ENCODE peak calls at places on chromosomes 7 and 10, in four cellular contexts. V is kidney, I is neuronal stem cell, N is neural progenitor cell. G is an unnamed sample.

GRCh38 chr7:131076711-131077170 is 250.9 kb upstream of the MKLN1 start:
- DNase-seq in I (no peak), V (no peak), N (no peak), G (no peak)

GRCh38 chr10:98587156-98587555 is 140.4 kb upstream of the HPS1 start:
- DNase-seq in I (no peak), V (no peak), N (no peak), G (no peak)

GRCh38 chr10:85548038-85548437 is 818.6 kb downstream of the GRID1 start:
- DNase-seq in I (peak), V (no peak), N (peak), G (no peak)

GRCh38 chr10:60441515-60441914 is 51.8 kb upstream of the ANK3 start:
- DNase-seq in I (no peak), N (no peak), V (no peak), G (peak)

GRCh38 chr10:131811239-131812011 is 89.4 kb upstream of the PPP2R2D start:
- DNase-seq in V (no peak), I (no peak), N (no peak), G (no peak)

GRCh38 chr10:70508912-70509366 is 30.4 kb downstream of the PALD1 start:
- DNase-seq in I (no peak), V (no peak), N (peak), G (no peak)

GRCh38 chr10:7245505-7245904 is 165.3 kb downstream of the SFMBT2 start:
- DNase-seq in V (no peak), I (no peak), N (no peak), G (no peak)

GRCh38 chr10:123996302-123996701 is 97.1 kb downstream of the CHST15 start:
- DNase-seq in V (no peak), I (no peak), N (no peak), G (no peak)

GRCh38 chr10:104456817-104457657 is 103.4 kb downstream of the CFAP58 start:
- DNase-seq in V (no peak), I (no peak), N (no peak), G (no peak)

GRCh38 chr7:82362129-82362528 is 81.4 kb downstream of the CACNA2D1 start:
- DNase-seq in V (no peak), N (no peak), I (no peak), G (no peak)

GRCh38 chr7:1715331-1715625 is 45.2 kb downstream of the ELFN1 start:
- DNase-seq in I (no peak), V (peak), N (no peak), G (no peak)

GRCh38 chr10:5545778-5546710 is 21.3 kb downstream of the CALML3 start:
- DNase-seq in I (no peak), V (peak), N (no peak), G (no peak)

GRCh38 chr7:122315507-122316466 is 11.2 kb upstream of the FEZF1 start:
- DNase-seq in N (peak), V (no peak), I (no peak), G (no peak)

GRCh38 chr7:158078161-158078910 is 509.3 kb downstream of the PTPRN2 start:
- DNase-seq in I (no peak), N (no peak), V (no peak), G (no peak)

GRCh38 chr7:44655341-44655740 is 48.9 kb downstream of the OGDH start:
- DNase-seq in V (no peak), I (no peak), N (no peak), G (no peak)

GRCh38 chr7:88689821-88690220 is 69.7 kb upstream of the ZNF804B start:
- DNase-seq in I (no peak), V (no peak), N (no peak), G (no peak)

GRCh38 chr7:100621554-100621953 is 9.2 kb downstream of the MOSPD3 start:
- DNase-seq in N (no peak), I (no peak), V (no peak), G (no peak)

DNA sequence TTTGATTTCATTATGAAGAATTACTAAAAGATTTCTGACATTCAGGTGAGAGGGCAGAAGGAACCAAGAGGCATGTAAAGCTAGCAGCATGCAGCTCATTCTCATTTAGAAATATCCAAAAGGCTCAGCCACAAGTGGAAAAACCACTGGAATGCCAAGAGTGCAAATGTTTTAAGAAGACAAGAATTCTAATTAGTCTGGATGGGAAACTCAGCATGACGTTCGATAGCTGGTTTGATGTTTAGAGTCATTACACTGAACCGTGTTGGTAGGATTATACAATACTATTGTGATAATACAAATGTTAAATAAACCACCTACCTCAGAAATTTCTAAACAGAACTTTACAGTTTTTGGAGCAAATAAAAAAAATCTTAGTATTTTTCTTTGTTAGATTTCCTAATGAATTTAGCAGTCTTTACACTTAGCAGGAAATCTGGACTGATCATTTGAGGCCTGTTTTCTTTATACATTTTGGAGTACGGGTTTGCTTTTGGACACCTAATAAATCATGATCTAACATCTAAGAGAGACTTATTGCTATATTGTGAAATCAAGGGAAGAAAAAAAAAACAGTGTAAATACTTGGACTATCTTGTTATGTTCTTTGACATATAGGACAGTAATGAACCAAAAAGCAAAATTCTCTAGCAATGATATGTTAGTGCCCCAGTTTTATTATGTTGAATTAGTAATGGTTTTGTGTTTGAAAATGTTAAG is 353.9 kb upstream of the SEMA3A start:
- DNase-seq in V (no peak), N (peak), I (peak), G (peak)
- H3K9ac ChIP-seq in V (no peak), N (no peak), I (no peak), G (no peak)

DNA sequence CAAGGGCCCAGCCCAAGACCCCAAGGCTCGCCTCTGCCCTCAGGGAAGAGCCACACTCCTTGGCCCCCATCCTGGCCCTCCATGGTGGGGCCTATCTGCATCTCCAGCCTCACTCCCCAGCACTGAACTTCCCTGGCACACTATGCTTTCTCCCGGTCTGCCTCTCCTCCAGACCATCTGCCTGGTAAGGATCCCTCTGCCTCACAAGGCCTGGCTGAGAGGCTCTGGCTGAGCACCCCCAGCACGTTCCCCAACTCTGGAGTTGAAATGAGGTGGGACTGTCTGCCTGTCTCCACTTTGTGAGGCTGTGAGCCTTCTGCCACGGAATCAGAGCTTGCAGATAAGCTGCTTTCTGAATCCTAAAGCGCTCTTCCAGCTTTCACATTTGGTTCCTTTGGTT is 220.7 kb downstream of the TNS3 start:
- DNase-seq in I (no peak), V (no peak), N (no peak), G (no peak)
- H3K9ac ChIP-seq in I (no peak), V (no peak), N (no peak), G (no peak)

DNA sequence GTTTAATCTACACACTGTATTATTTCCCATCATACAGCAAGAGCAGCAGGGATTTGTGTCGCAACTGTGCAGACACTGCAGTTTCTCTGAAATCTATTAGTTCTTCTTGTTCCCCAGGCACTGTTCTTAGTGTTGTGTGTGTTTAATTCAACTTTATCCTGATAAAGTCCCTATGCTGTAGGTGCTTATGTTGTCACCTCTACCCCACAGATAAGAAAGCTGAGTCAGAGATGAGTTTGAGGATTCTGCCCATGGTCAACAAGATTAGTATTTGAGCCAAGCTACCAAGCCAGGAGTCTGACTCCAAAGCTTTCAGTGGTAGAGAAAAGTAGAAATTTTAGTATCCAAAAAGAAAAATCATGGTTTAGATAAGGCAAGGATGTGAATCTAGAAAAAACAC is 22.4 kb upstream of the EPHB6 start:
- DNase-seq in I (no peak), N (no peak), V (no peak), G (no peak)
- H3K9ac ChIP-seq in I (no peak), N (no peak), V (no peak), G (no peak)

GRCh38 chr7:36971515-36972139 is 247.3 kb upstream of the AOAH start:
- DNase-seq in V (no peak), I (peak), N (peak), G (no peak)
- H3K9ac ChIP-seq in V (no peak), I (no peak), N (no peak), G (no peak)

GRCh38 chr7:134696261-134696660 is 49.6 kb downstream of the BPGM start:
- DNase-seq in V (no peak), N (no peak), I (no peak), G (no peak)

GRCh38 chr7:134695321-134695860 is 48.7 kb downstream of the BPGM start:
- DNase-seq in N (no peak), I (no peak), V (no peak), G (no peak)

GRCh38 chr7:134694299-134694698 is 47.6 kb downstream of the BPGM start:
- DNase-seq in I (no peak), V (no peak), N (peak), G (no peak)

GRCh38 chr7:134693256-134693655 is 46.6 kb downstream of the BPGM start:
- DNase-seq in V (no peak), I (no peak), N (no peak), G (no peak)

GRCh38 chr7:134694767-134695166 is 48.1 kb downstream of the BPGM start:
- DNase-seq in N (no peak), V (no peak), I (no peak), G (no peak)
- H3K9ac ChIP-seq in N (no peak), V (no peak), I (no peak), G (no peak)

GRCh38 chr10:93392111-93392510 is 90.0 kb downstream of the MYOF start:
- DNase-seq in N (no peak), V (no peak), I (no peak), G (no peak)

GRCh38 chr10:93397020-93397419 is 85.1 kb downstream of the MYOF start:
- DNase-seq in I (no peak), V (no peak), N (no peak), G (no peak)

GRCh38 chr10:93398528-93398927 is 83.6 kb downstream of the MYOF start:
- DNase-seq in N (no peak), I (no peak), V (no peak), G (no peak)

GRCh38 chr10:93390691-93391090 is 91.4 kb downstream of the MYOF start:
- DNase-seq in I (no peak), N (no peak), V (no peak), G (no peak)

DNA sequence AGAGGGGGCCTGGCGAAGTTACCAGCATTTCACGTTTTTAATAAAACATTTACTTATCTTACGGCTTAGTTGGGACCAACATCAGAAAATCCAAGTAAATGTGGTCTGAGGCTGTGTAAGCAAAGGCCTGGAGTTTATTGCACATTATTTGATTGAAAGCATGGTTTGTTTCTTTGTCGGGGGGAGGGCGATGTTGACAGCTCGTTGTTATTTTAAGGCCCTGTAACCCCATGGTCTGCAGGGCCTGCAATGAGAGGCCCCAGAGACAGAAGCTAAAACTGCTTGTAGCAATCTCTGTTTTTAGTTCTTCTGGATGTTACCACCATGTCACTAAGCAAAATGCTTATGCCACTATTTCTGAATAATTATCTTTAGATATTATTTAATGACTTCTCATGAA is 88.9 kb downstream of the MYOF start:
- DNase-seq in I (no peak), N (no peak), V (no peak), G (no peak)
- H3K9ac ChIP-seq in I (no peak), N (no peak), V (no peak), G (no peak)

DNA sequence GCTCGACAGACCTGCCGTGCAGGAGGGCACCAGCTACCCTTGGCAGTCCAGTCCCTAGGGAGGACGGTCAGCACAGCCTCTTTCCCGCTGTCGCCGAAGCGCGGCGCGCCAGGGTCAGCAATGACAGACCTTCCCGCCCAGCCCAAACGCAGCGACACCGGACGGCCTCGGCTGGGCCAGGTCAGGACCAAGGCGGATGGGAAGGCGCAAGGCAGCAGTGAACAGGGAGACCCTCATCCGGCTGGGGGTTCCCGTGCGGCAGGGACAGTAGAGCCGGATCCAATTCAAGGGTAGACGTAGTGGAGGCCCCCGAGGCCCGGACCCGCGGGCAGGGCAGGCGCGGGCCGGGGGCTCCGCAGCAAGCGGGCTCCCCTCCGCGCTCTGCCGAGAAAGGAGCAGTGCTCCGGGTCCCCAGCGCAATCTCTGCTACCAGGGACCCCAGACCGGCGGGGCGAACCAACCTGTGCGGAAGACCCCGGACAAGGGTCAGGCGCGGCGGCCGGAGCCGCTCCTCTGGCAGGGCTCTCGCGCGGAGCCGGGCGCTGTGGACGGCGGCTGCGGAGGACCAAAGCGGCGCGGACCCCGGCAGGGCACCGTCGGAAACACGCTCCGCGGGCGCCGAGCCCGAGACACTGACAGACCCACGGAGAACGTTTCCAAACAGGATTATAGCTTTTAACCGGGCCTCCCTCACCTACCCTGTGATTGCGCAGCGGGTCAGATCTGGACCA is at the start of gene SEC31B:
- DNase-seq in N (peak), V (peak), I (peak), G (no peak)
- H3K9ac ChIP-seq in N (no peak), V (peak), I (peak), G (no peak)

GRCh38 chr10:74992068-74992467 is 119.4 kb upstream of the SAMD8 start:
- DNase-seq in V (no peak), I (no peak), N (no peak), G (no peak)

GRCh38 chr10:74987339-74988054 is 124.0 kb upstream of the SAMD8 start:
- DNase-seq in I (no peak), V (no peak), N (no peak), G (no peak)

GRCh38 chr10:74988787-74989574 is 122.5 kb upstream of the SAMD8 start:
- DNase-seq in N (no peak), I (no peak), V (no peak), G (no peak)

GRCh38 chr10:74991435-74991834 is 120.0 kb upstream of the SAMD8 start:
- DNase-seq in I (no peak), N (peak), V (no peak), G (no peak)

DNA sequence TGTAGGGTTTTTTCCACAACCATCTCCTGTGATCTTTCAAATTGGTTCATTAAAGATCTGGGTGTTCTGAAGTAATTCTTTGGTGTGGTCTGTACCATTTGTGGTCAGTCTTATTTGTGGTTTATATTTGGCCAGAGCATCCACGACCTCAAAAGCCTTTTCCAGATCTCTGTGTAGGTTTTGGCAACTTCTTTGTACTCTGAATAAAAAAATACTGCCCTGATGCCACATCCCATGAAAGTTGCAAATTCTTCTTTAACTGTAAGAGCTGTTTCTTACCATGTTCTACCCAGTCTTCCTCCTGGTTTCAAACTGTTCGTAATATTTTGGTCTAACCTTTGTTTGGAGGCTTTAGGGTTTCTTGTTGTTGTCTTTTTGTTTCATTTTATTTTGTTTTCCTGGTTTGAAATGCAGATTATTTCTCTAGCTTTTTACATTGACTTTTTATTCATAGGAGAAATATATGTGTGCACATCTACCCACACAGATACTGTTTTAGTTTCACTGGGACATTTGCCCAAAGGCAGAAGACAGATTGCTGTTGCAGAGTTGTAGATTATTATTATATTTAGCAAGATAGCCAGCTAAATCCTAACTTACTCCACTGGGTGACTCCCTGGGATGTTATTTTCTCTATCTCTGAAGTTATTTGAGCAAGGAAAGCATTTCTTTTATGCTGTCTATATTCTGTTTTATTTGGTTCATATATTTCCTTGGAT is 123.2 kb upstream of the SAMD8 start:
- DNase-seq in N (no peak), V (no peak), I (no peak), G (no peak)
- H3K9ac ChIP-seq in N (no peak), V (no peak), I (no peak), G (no peak)

GRCh38 chr7:105007298-105007697 is 6.7 kb upstream of the KMT2E start:
- DNase-seq in I (no peak), V (no peak), N (no peak), G (no peak)

GRCh38 chr7:105009667-105010537 is 4.1 kb upstream of the KMT2E start:
- DNase-seq in I (no peak), V (no peak), N (no peak), G (no peak)

GRCh38 chr7:105003275-105003674 is 10.7 kb upstream of the KMT2E start:
- DNase-seq in V (no peak), N (no peak), I (no peak), G (no peak)

GRCh38 chr7:105003875-105004510 is 10.0 kb upstream of the KMT2E start:
- DNase-seq in I (no peak), V (no peak), N (no peak), G (no peak)

GRCh38 chr7:105006367-105007139 is 7.5 kb upstream of the KMT2E start:
- DNase-seq in V (no peak), N (no peak), I (no peak), G (no peak)
- H3K9ac ChIP-seq in V (no peak), N (no peak), I (no peak), G (no peak)

G was measured in SK-N-MC.